ENCODE peak calls at places on chromosomes 3 and 15, in four cellular contexts. I, A, F and Z are unnamed samples.

GRCh38 chr3:179801263-179801662 is 148.4 kb downstream of the USP13 start:
- DNase-seq in A (no peak), I (peak; percentile 97), F (no peak), Z (peak; percentile 97)

GRCh38 chr15:35181538-35181937 is 96.4 kb upstream of the NANOGP8 start:
- DNase-seq in F (no peak), A (no peak), I (peak; percentile 50), Z (peak; percentile 21)

GRCh38 chr3:2713923-2714322 is 396.3 kb downstream of the IL5RA start:
- DNase-seq in F (no peak), A (no peak), I (no peak), Z (peak; percentile 14)

GRCh38 chr15:59699810-59700431 is 10.8 kb upstream of the BNIP2 start:
- DNase-seq in A (no peak), I (peak; percentile 71), F (no peak), Z (peak; percentile 43)

GRCh38 chr3:127228866-127229265 is 35.9 kb downstream of the PRR23E start:
- DNase-seq in A (no peak), F (no peak), I (no peak), Z (no peak)

GRCh38 chr3:115855911-115856310 is 232.6 kb downstream of the GAP43 start:
- DNase-seq in F (no peak), A (no peak), I (peak; percentile 6), Z (no peak)

GRCh38 chr3:28667646-28668376 is 319.2 kb upstream of the AZI2 start:
- DNase-seq in F (peak; percentile 26), I (peak; percentile 71), A (peak; percentile 3), Z (peak; percentile 83)

GRCh38 chr15:57914350-57915055 is 151.0 kb downstream of the ALDH1A2 start:
- DNase-seq in A (no peak), I (no peak), F (no peak), Z (no peak)

GRCh38 chr3:29141912-29142262 is 139.0 kb upstream of the RBMS3 start:
- DNase-seq in F (no peak), I (no peak), A (no peak), Z (no peak)

GRCh38 chr15:60679256-60679655 is 200.3 kb upstream of the ICE2 start:
- DNase-seq in A (no peak), F (no peak), I (no peak), Z (no peak)

GRCh38 chr3:143612541-143612940 is 235.7 kb downstream of the SLC9A9 start:
- DNase-seq in F (no peak), A (no peak), I (peak; percentile 49), Z (peak; percentile 13)

GRCh38 chr3:177478170-177478859 is 281.0 kb upstream of the TBL1XR1 start:
- DNase-seq in A (no peak), F (no peak), I (peak; percentile 97), Z (peak; percentile 98)

GRCh38 chr3:73508330-73508954 is 116.3 kb downstream of the PDZRN3 start:
- DNase-seq in A (no peak), I (peak; percentile 74), F (no peak), Z (peak; percentile 72)

GRCh38 chr3:195794708-195795107 is 17.0 kb downstream of the MUC4 start:
- DNase-seq in A (no peak), F (no peak), I (no peak), Z (no peak)

GRCh38 chr3:47705391-47705790 is 76.3 kb downstream of the SMARCC1 start:
- DNase-seq in F (no peak), A (no peak), I (no peak), Z (no peak)

GRCh38 chr3:13812039-13812438 is 67.8 kb downstream of the WNT7A start:
- DNase-seq in F (no peak), A (no peak), I (no peak), Z (no peak)

GRCh38 chr3:150399060-150399459 is 9.0 kb upstream of the TSC22D2 start:
- DNase-seq in I (no peak), F (no peak), A (no peak), Z (no peak)

GRCh38 chr3:168100777-168101492 is 5.2 kb upstream of the GOLIM4 start:
- DNase-seq in A (no peak), I (no peak), F (no peak), Z (no peak)

GRCh38 chr15:66729339-66729951 is 27.4 kb downstream of the SMAD6 start:
- DNase-seq in F (no peak), I (no peak), A (no peak), Z (no peak)

GRCh38 chr3:68206524-68207117 is 552.2 kb upstream of the SUCLG2 start:
- DNase-seq in F (no peak), A (no peak), I (no peak), Z (peak; percentile 7)

GRCh38 chr3:12896206-12896697 is 54.9 kb upstream of the RPL32 start:
- DNase-seq in F (no peak), A (no peak), I (peak; percentile 10), Z (no peak)

GRCh38 chr3:126521122-126521891 is 2.6 kb upstream of the CHST13 start:
- DNase-seq in F (no peak), I (no peak), A (no peak), Z (no peak)

GRCh38 chr15:28991236-28992171 is 105.7 kb downstream of the APBA2 start:
- DNase-seq in I (no peak), A (no peak), F (no peak), Z (no peak)

GRCh38 chr3:42803800-42804112 is 534 bp downstream of the HIGD1A start:
- DNase-seq in I (no peak), A (no peak), F (peak; percentile 11), Z (no peak)